ENCODE peak calls at places on chromosomes 5 and 9, in seven cellular contexts. V is stomach, G is ELR, A is OCI-LY7, Y is iPS-NIHi11, L is NCI-H146, R is EL. F is an unnamed sample.

GRCh38 chr5:90193185-90193822 is 216.3 kb downstream of the CETN3 start:
- DNase-seq in Y (no peak), A (no peak), R (no peak), L (no peak), G (no peak), V (no peak), F (no peak)

GRCh38 chr5:77171141-77171910 is 39.2 kb upstream of the PDE8B start:
- DNase-seq in G (no peak), Y (no peak), A (no peak), L (peak), V (no peak), R (no peak), F (no peak)

GRCh38 chr5:148967783-148968182 is 95.1 kb downstream of the SH3TC2 start:
- DNase-seq in G (no peak), L (no peak), R (no peak), A (no peak), V (no peak), Y (no peak), F (peak)

GRCh38 chr9:38215465-38215864 is 146.4 kb upstream of the SHB start:
- DNase-seq in G (no peak), R (no peak), A (no peak), V (no peak), Y (no peak), L (no peak), F (no peak)

GRCh38 chr9:81312346-81312745 is 377.0 kb downstream of the TLE1 start:
- DNase-seq in L (no peak), R (no peak), V (no peak), Y (no peak), G (peak), A (no peak), F (no peak)

GRCh38 chr5:73419414-73420390 is 28.9 kb downstream of the FOXD1 start:
- DNase-seq in V (no peak), A (no peak), G (peak), Y (peak), L (no peak), R (peak), F (no peak)

GRCh38 chr9:134551176-134551575 is 90.4 kb upstream of the COL5A1 start:
- DNase-seq in V (no peak), Y (no peak), L (no peak), R (no peak), G (no peak), A (no peak), F (no peak)

GRCh38 chr5:154365823-154366222 is 80.0 kb upstream of the SAP30L start:
- DNase-seq in G (no peak), L (no peak), A (no peak), Y (no peak), V (no peak), R (peak), F (no peak)

GRCh38 chr9:14372437-14373318 is 58.7 kb upstream of the NFIB start:
- DNase-seq in R (peak), G (peak), V (no peak), Y (peak), L (peak), A (no peak), F (no peak)

GRCh38 chr9:98708103-98708932 is 417 bp downstream of the GABBR2 start:
- DNase-seq in G (peak), A (no peak), L (peak), V (no peak), R (no peak), Y (peak), F (no peak)

GRCh38 chr9:93536167-93536566 is 40.2 kb upstream of the PHF2 start:
- DNase-seq in L (no peak), Y (no peak), V (no peak), G (no peak), R (no peak), A (no peak), F (no peak)

GRCh38 chr9:87640385-87640795 is 85.5 kb upstream of the CTSL start:
- DNase-seq in Y (no peak), G (no peak), A (no peak), R (peak), V (peak), L (no peak), F (no peak)

GRCh38 chr5:133369161-133369783 is 243.1 kb downstream of the FSTL4 start:
- DNase-seq in R (no peak), V (no peak), L (no peak), A (no peak), Y (no peak), G (no peak), F (no peak)

GRCh38 chr9:137804908-137805356 is 72.7 kb upstream of the CACNA1B start:
- DNase-seq in L (no peak), G (peak), R (peak), Y (no peak), A (no peak), V (no peak), F (no peak)

GRCh38 chr9:127489471-127490115 is 38.3 kb downstream of the LRSAM1 start:
- DNase-seq in Y (peak), G (no peak), L (no peak), A (no peak), V (no peak), R (no peak), F (no peak)

GRCh38 chr5:85717203-85717563 is 900.6 kb upstream of the COX7C start:
- DNase-seq in Y (no peak), R (no peak), V (no peak), A (no peak), G (no peak), L (no peak), F (no peak)

GRCh38 chr5:152592416-152592815 is 187.3 kb upstream of the NMUR2 start:
- DNase-seq in G (no peak), A (no peak), Y (no peak), R (no peak), V (no peak), L (no peak), F (no peak)

GRCh38 chr9:135067091-135067710 is 20.3 kb upstream of the OLFM1 start:
- DNase-seq in R (no peak), A (no peak), Y (no peak), G (no peak), V (no peak), L (no peak), F (no peak)

GRCh38 chr5:160262665-160263064 is 33.4 kb downstream of the FABP6 start:
- DNase-seq in R (no peak), L (no peak), G (no peak), A (peak), Y (no peak), V (no peak), F (peak)

GRCh38 chr5:151362970-151363369 is 15.6 kb upstream of the SLC36A2 start:
- DNase-seq in V (no peak), Y (no peak), G (no peak), R (no peak), A (no peak), L (no peak), F (no peak)

GRCh38 chr9:136488247-136489214 is 5.7 kb upstream of the SEC16A start:
- DNase-seq in V (peak), G (peak), Y (peak), R (peak), A (peak), L (peak), F (peak)

GRCh38 chr5:126253406-126253805 is 169.8 kb upstream of the GRAMD2B start:
- DNase-seq in R (no peak), V (no peak), G (no peak), L (no peak), A (no peak), Y (no peak), F (no peak)

GRCh38 chr5:124528838-124529237 is 217.6 kb downstream of the ZNF608 start:
- DNase-seq in A (no peak), V (no peak), G (no peak), R (no peak), L (no peak), Y (no peak), F (no peak)

GRCh38 chr5:118937393-118938061 is 50.8 kb downstream of the DTWD2 start:
- DNase-seq in V (no peak), Y (no peak), A (no peak), L (no peak), R (no peak), G (no peak), F (no peak)

GRCh38 chr5:180492226-180492903 is 1.8 kb upstream of the CNOT6 start:
- DNase-seq in G (no peak), Y (no peak), L (no peak), A (no peak), R (no peak), V (no peak), F (no peak)

GRCh38 chr5:173858675-173859121 is 29.5 kb upstream of the CPEB4 start:
- DNase-seq in Y (no peak), L (no peak), V (no peak), G (no peak), A (no peak), R (no peak), F (no peak)

GRCh38 chr5:71586052-71586940 is 844 bp upstream of the MCCC2 start:
- DNase-seq in V (no peak), G (no peak), L (peak), A (peak), R (no peak), Y (peak), F (no peak)

GRCh38 chr9:134210511-134210907 is 46.1 kb upstream of the RNU6ATAC start:
- DNase-seq in A (no peak), R (no peak), L (no peak), Y (no peak), G (no peak), V (no peak), F (no peak)